ENCODE peak calls at places on chromosome 2, in eight cellular contexts. W is heart left ventricle, Q is PC-3, G is ovary, S is colonic mucosa, J is neuronal stem cell, I is prostate gland, H is kidney. C is an unnamed sample. For H3K4me1, the result is how much of the 10 kb centered on the place peaks cover.

GRCh38 chr2:33975498-33975897 is 376.4 kb upstream of the FAM98A start:
- DNase-seq in W (no peak), Q (no peak), G (no peak), S (no peak), J (no peak), I (no peak), H (no peak), C (no peak)

GRCh38 chr2:51258301-51258700 is 226.4 kb upstream of the NRXN1 start:
- DNase-seq in W (no peak), Q (no peak), G (no peak), S (no peak), J (no peak), I (no peak), H (no peak), C (no peak)

GRCh38 chr2:24022975-24023575 is 13.2 kb downstream of the MFSD2B start:
- DNase-seq in W (no peak), Q (no peak), G (no peak), S (no peak), J (no peak), I (no peak), H (no peak), C (no peak)

GRCh38 chr2:196149926-196150325 is 21.5 kb downstream of the STK17B start:
- DNase-seq in W (no peak), Q (no peak), G (no peak), S (no peak), J (no peak), I (no peak), H (no peak), C (no peak)

GRCh38 chr2:111663471-111663951 is 220.5 kb downstream of the ANAPC1 start:
- DNase-seq in W (no peak), Q (peak), G (no peak), S (peak), J (no peak), I (no peak), H (no peak), C (no peak)

GRCh38 chr2:45121236-45121927 is 112.1 kb upstream of the SIX2 start:
- DNase-seq in W (no peak), Q (peak), G (no peak), S (no peak), J (no peak), I (no peak), H (no peak), C (no peak)

GRCh38 chr2:73985318-73986084 is 791 bp downstream of the TET3 start:
- DNase-seq in W (peak), Q (peak), G (peak), S (peak), J (no peak), I (peak), H (peak), C (peak)

GRCh38 chr2:152093464-152093863 is 5.4 kb downstream of the CACNB4 start:
- DNase-seq in W (no peak), Q (no peak), G (no peak), S (no peak), J (no peak), I (peak), H (no peak), C (no peak)

GRCh38 chr2:9811679-9812511 is 31.4 kb upstream of the TAF1B start:
- DNase-seq in W (no peak), Q (no peak), G (peak), S (no peak), J (no peak), I (no peak), H (peak), C (peak)

GRCh38 chr2:118312963-118313756 is 224.9 kb downstream of the INSIG2 start:
- DNase-seq in W (no peak), Q (no peak), G (no peak), S (no peak), J (no peak), I (no peak), H (no peak), C (no peak)

GRCh38 chr2:128636802-128637147 is 318.1 kb upstream of the HS6ST1 start:
- DNase-seq in W (peak), Q (no peak), G (no peak), S (no peak), J (no peak), I (no peak), H (peak), C (peak)

GRCh38 chr2:1306687-1307516 is 106.4 kb upstream of the TPO start:
- DNase-seq in W (no peak), Q (no peak), G (no peak), S (no peak), J (no peak), I (no peak), H (no peak), C (no peak)

GRCh38 chr2:23595601-23596251 is 210.7 kb downstream of the KLHL29 start:
- DNase-seq in W (no peak), Q (no peak), G (peak), S (no peak), J (peak), I (peak), H (peak), C (no peak)

GRCh38 chr2:66443977-66444855 is 9.3 kb downstream of the MEIS1 start:
- DNase-seq in W (no peak), Q (no peak), G (peak), S (no peak), J (no peak), I (no peak), H (peak), C (no peak)

GRCh38 chr2:105454801-105455485 is 56.1 kb upstream of the FHL2 start:
- DNase-seq in W (no peak), Q (peak), G (peak), S (peak), J (no peak), I (no peak), H (peak), C (peak)

GRCh38 chr2:149825473-149825872 is 237.9 kb upstream of the MMADHC start:
- DNase-seq in W (no peak), Q (no peak), G (no peak), S (no peak), J (no peak), I (no peak), H (no peak), C (no peak)

GRCh38 chr2:181904022-181904632 is 12.6 kb downstream of the ITPRID2 start:
- DNase-seq in W (no peak), Q (peak), G (no peak), S (no peak), J (peak), I (no peak), H (no peak), C (no peak)

GRCh38 chr2:230347659-230348305 is 20.8 kb downstream of the SP140L start:
- DNase-seq in W (no peak), Q (no peak), G (no peak), S (no peak), J (no peak), I (no peak), H (no peak), C (no peak)

GRCh38 chr2:48991415-48992131 is 162.7 kb downstream of the FSHR start:
- DNase-seq in W (no peak), Q (no peak), G (no peak), S (no peak), J (no peak), I (no peak), H (no peak), C (no peak)

GRCh38 chr2:160267022-160267421 is 67.0 kb upstream of the ITGB6 start:
- DNase-seq in W (no peak), Q (no peak), G (no peak), S (no peak), J (no peak), I (no peak), H (no peak), C (no peak)

GRCh38 chr2:165114345-165114943 is 89.4 kb downstream of the SCN3A start:
- DNase-seq in W (no peak), Q (peak), G (no peak), S (no peak), J (no peak), I (no peak), H (no peak), C (no peak)

DNA sequence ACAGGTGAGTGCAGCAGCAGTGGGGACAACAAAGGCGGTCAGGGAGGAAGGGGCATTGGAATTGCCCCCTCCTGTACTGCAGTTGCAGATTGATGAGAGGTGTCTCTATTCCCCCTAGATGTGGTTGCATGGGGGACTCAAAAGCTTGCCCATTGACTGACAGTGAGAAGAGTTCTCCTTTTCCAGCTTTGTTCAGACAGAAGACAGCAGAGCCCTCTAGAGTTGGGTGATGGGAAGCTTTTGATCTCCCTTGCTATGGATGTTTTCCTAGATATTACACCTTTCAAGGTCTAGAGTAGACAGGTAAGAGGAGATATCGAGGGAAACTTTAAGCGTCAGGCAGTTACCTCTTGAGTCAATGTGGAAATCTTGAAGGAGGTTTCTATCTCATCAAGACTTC is 2.9 kb downstream of the PROKR1 start:
- DNase-seq in W (no peak), Q (peak), G (no peak), S (no peak), J (no peak), I (no peak), H (no peak), C (no peak)
- H3K27ac ChIP-seq in W (no peak), Q (no peak), G (no peak), S (no peak), J (no peak), I (no peak), H (no peak), C (no peak)

GRCh38 chr2:237742614-237743013 is 56.0 kb upstream of the RBM44 start:
- DNase-seq in W (no peak), Q (no peak), G (no peak), S (no peak), J (no peak), I (no peak), H (no peak), C (no peak)
- H3K4me1 ChIP-seq in W (half or more), Q (under half), G (under half), S (under half), J (under half), I (under half), H (under half), C (under half)

GRCh38 chr2:157821519-157822131 is 54.5 kb downstream of the ACVR1 start:
- DNase-seq in W (no peak), Q (no peak), G (no peak), S (no peak), J (no peak), I (no peak), H (no peak), C (no peak)
- H3K27ac ChIP-seq in W (no peak), Q (no peak), G (no peak), S (no peak), J (no peak), I (no peak), H (no peak), C (no peak)

DNA sequence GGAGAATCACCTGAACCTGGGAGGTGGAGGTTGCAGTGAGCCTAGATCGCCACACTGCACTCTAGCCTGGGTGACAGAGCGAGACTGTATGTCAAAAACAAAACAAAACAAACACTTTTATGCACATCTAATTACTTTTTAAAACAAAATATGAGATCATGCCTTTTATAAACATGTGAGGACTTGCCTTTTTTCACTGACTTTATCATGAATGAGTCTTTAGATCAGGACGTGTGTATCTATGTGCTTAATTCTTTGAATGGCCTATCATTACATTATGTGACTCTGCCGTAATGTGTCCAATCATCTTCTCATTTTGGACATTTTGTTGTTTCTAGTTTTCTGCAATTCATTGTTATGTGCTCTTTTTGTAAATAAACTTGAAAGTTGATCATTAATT is 58.7 kb downstream of the FAM117B start:
- DNase-seq in W (no peak), Q (no peak), G (no peak), S (no peak), J (no peak), I (no peak), H (no peak), C (no peak)
- H3K4me1 ChIP-seq in W (under half), Q (under half), G (under half), S (under half), J (under half), I (under half), H (under half), C (under half)

GRCh38 chr2:203900298-203900697 is 32.7 kb downstream of the CTLA4 start:
- DNase-seq in W (no peak), Q (peak), G (no peak), S (no peak), J (no peak), I (peak), H (no peak), C (no peak)
- H3K27ac ChIP-seq in W (no peak), Q (no peak), G (no peak), S (no peak), J (no peak), I (peak), H (no peak), C (no peak)

C was measured in stomach.